ENCODE peak calls at places on chromosomes 13 and 19, in six cellular contexts. T, N, S, A, H and B are unnamed samples.

GRCh38 chr13:97492257-97492656 is 58.3 kb downstream of the RAP2A start:
- DNase-seq in T (no peak), S (no peak), H (no peak), N (no peak), A (no peak), B (no peak)

GRCh38 chr13:96159731-96160130 is 69.8 kb downstream of the HS6ST3 start:
- DNase-seq in A (no peak), S (no peak), N (no peak), T (no peak), H (no peak), B (no peak)

GRCh38 chr13:28579334-28579733 is 79.6 kb upstream of the POMP start:
- DNase-seq in T (no peak), A (no peak), S (no peak), H (no peak), N (no peak), B (no peak)

GRCh38 chr13:71525004-71525403 is 342.0 kb downstream of the DACH1 start:
- DNase-seq in A (no peak), S (peak), N (no peak), H (no peak), T (no peak), B (no peak)

GRCh38 chr13:22278336-22278929 is 607.6 kb downstream of the FGF9 start:
- DNase-seq in N (no peak), T (peak), H (no peak), A (no peak), S (no peak), B (no peak)

GRCh38 chr19:3950871-3951861 is 18.3 kb downstream of the NMRK2 start:
- DNase-seq in H (no peak), A (no peak), T (no peak), N (no peak), S (no peak), B (no peak)

GRCh38 chr13:98272549-98272948 is 95.5 kb upstream of the RNF113B start:
- DNase-seq in N (no peak), A (no peak), S (no peak), T (no peak), H (no peak), B (no peak)

GRCh38 chr13:28679628-28680027 is 20.7 kb downstream of the POMP start:
- DNase-seq in T (no peak), N (no peak), S (no peak), A (no peak), H (no peak), B (peak)

GRCh38 chr13:43487885-43488284 is 298.9 kb downstream of the ENOX1 start:
- DNase-seq in N (no peak), S (no peak), A (no peak), T (no peak), H (no peak), B (no peak)

GRCh38 chr13:30341815-30342570 is 34.6 kb upstream of the KATNAL1 start:
- DNase-seq in H (peak), N (peak), A (peak), S (peak), T (no peak), B (no peak)

GRCh38 chr13:35824825-35825224 is 306.4 kb downstream of the DCLK1 start:
- DNase-seq in S (no peak), T (no peak), N (no peak), H (no peak), A (no peak), B (no peak)

GRCh38 chr19:28234637-28235036 is 978.3 kb downstream of the UQCRFS1 start:
- DNase-seq in S (no peak), H (no peak), T (no peak), N (no peak), A (no peak), B (no peak)

GRCh38 chr13:108044929-108045328 is 170.4 kb downstream of the LIG4 start:
- DNase-seq in A (no peak), S (no peak), H (no peak), T (no peak), N (no peak), B (no peak)

GRCh38 chr19:2561895-2562294 is 86.0 kb downstream of the GADD45B start:
- DNase-seq in A (no peak), T (peak), N (no peak), S (no peak), H (no peak), B (no peak)

GRCh38 chr13:51858433-51859247 is 3.1 kb upstream of the CCDC70 start:
- DNase-seq in A (no peak), N (no peak), S (no peak), T (no peak), H (no peak), B (no peak)

GRCh38 chr19:56573914-56574313 is 6.6 kb downstream of the ZNF470 start:
- DNase-seq in A (no peak), N (no peak), S (no peak), H (no peak), T (no peak), B (no peak)

GRCh38 chr19:50008532-50008931 is 16.6 kb downstream of the VRK3 start:
- DNase-seq in A (no peak), N (no peak), S (no peak), H (no peak), T (no peak), B (no peak)

GRCh38 chr19:48724796-48725753 is 5.5 kb upstream of the MAMSTR start:
- DNase-seq in S (no peak), H (no peak), T (no peak), N (no peak), A (no peak), B (peak)

GRCh38 chr19:54434862-54435174 is 14.2 kb upstream of the LENG8 start:
- DNase-seq in N (no peak), S (no peak), T (no peak), H (no peak), A (no peak), B (no peak)

GRCh38 chr19:50486823-50487515 is 10.3 kb upstream of the GARIN5A start:
- DNase-seq in T (peak), N (peak), A (no peak), H (no peak), S (no peak), B (no peak)